ENCODE peak calls at places on chromosomes 6 and 20, in five cellular contexts. P, E, X, U and H are unnamed samples.
A peak's percentile ranks its signal among the peaks of the same experiment; 100 is the strongest.

GRCh38 chr6:134692008-134692407 is 257.9 kb downstream of the ALDH8A1 start:
- DNase-seq in X (no peak), U (no peak), E (no peak), P (no peak), H (no peak)

GRCh38 chr6:131199568-131200272 is 64.5 kb downstream of the AKAP7 start:
- DNase-seq in X (peak; percentile 43), E (peak; percentile 86), P (peak; percentile 67), U (peak; percentile 50), H (no peak)

GRCh38 chr6:157510329-157511188 is 129.6 kb downstream of the ZDHHC14 start:
- DNase-seq in P (no peak), E (no peak), U (no peak), X (no peak), H (no peak)

GRCh38 chr6:152635949-152636674 is 1.1 kb downstream of the SYNE1 start:
- DNase-seq in P (no peak), E (no peak), X (peak; percentile 10), U (peak; percentile 72), H (peak; percentile 56)

GRCh38 chr6:80094017-80094416 is 12.5 kb upstream of the BCKDHB start:
- DNase-seq in U (no peak), X (peak; percentile 38), P (no peak), E (no peak), H (no peak)

GRCh38 chr6:31765910-31766794 is 3.7 kb downstream of the SAPCD1 start:
- DNase-seq in U (peak; percentile 72), X (peak; percentile 25), P (no peak), E (peak; percentile 88), H (no peak)

GRCh38 chr6:27327023-27327742 is 15.1 kb upstream of the POM121L2 start:
- DNase-seq in U (no peak), E (no peak), P (no peak), X (no peak), H (no peak)

GRCh38 chr6:36128073-36128472 is 2.2 kb upstream of the MAPK13 start:
- DNase-seq in P (no peak), X (no peak), E (no peak), U (no peak), H (no peak)

GRCh38 chr20:47535994-47536393 is 34.3 kb downstream of the NCOA3 start:
- DNase-seq in U (no peak), P (no peak), X (no peak), E (no peak), H (no peak)

GRCh38 chr6:116405663-116406329 is 35.0 kb downstream of the DSE start:
- DNase-seq in P (no peak), U (no peak), X (no peak), E (no peak), H (no peak)

GRCh38 chr6:125310994-125311649 is 9.4 kb upstream of the HDDC2 start:
- DNase-seq in U (no peak), X (peak; percentile 64), P (no peak), E (peak; percentile 67), H (no peak)

GRCh38 chr6:159042003-159042823 is 2.6 kb downstream of the TAGAP start:
- DNase-seq in U (peak; percentile 59), X (peak; percentile 73), P (peak; percentile 76), E (peak; percentile 94), H (no peak)

GRCh38 chr6:160036790-160037206 is 67.9 kb downstream of the IGF2R start:
- DNase-seq in U (peak; percentile 67), X (no peak), P (no peak), E (no peak), H (peak; percentile 36)

GRCh38 chr6:126682440-126682839 is 342.5 kb downstream of the CENPW start:
- DNase-seq in X (no peak), P (no peak), U (no peak), E (no peak), H (no peak)

GRCh38 chr20:8903655-8904605 is 165.0 kb upstream of the PLCB4 start:
- DNase-seq in X (no peak), U (no peak), E (no peak), P (no peak), H (no peak)

GRCh38 chr6:149235130-149235561 is 82.4 kb upstream of the TAB2 start:
- DNase-seq in P (no peak), U (peak; percentile 60), E (no peak), X (peak; percentile 86), H (peak; percentile 29)

GRCh38 chr6:27415898-27416297 is 27.3 kb downstream of the ZNF391 start:
- DNase-seq in P (no peak), X (no peak), U (no peak), E (no peak), H (no peak)

GRCh38 chr6:144338951-144339681 is 54.0 kb downstream of the UTRN start:
- DNase-seq in P (no peak), E (no peak), U (no peak), X (no peak), H (no peak)

GRCh38 chr6:108616544-108616943 is 55.8 kb downstream of the FOXO3 start:
- DNase-seq in X (no peak), E (no peak), P (no peak), U (no peak), H (no peak)

GRCh38 chr6:108616973-108617372 is 56.3 kb downstream of the FOXO3 start:
- DNase-seq in X (no peak), E (no peak), P (no peak), U (no peak), H (no peak)

GRCh38 chr6:108618623-108619152 is 58.0 kb downstream of the FOXO3 start:
- DNase-seq in P (no peak), U (no peak), E (no peak), X (no peak), H (no peak)

GRCh38 chr6:108621117-108621516 is 60.4 kb downstream of the FOXO3 start:
- DNase-seq in E (no peak), X (peak; percentile 34), P (no peak), U (peak; percentile 66), H (no peak)

GRCh38 chr6:108619431-108620197 is 58.9 kb downstream of the FOXO3 start:
- DNase-seq in E (no peak), U (no peak), X (peak; percentile 46), P (no peak), H (no peak)
- H3K4me1 ChIP-seq in E (peaks cover 22% of the 10 kb centered on the region), U (peaks cover 22% of the 10 kb centered on the region), X (peaks cover 13% of the 10 kb centered on the region), P (peaks cover 4% of the 10 kb centered on the region), H (peaks cover 87% of the 10 kb centered on the region)

GRCh38 chr6:113649276-113649675 is 207.9 kb upstream of the MARCKS start:
- DNase-seq in X (no peak), E (peak; percentile 31), U (no peak), P (no peak), H (no peak)

GRCh38 chr6:113650610-113650979 is 206.6 kb upstream of the MARCKS start:
- DNase-seq in P (no peak), X (no peak), U (no peak), E (no peak), H (no peak)

GRCh38 chr6:113649916-113650609 is 207.1 kb upstream of the MARCKS start:
- DNase-seq in P (no peak), U (no peak), X (no peak), E (no peak), H (no peak)

GRCh38 chr6:113647158-113647889 is 209.8 kb upstream of the MARCKS start:
- DNase-seq in E (no peak), X (no peak), P (no peak), U (no peak), H (no peak)

DNA sequence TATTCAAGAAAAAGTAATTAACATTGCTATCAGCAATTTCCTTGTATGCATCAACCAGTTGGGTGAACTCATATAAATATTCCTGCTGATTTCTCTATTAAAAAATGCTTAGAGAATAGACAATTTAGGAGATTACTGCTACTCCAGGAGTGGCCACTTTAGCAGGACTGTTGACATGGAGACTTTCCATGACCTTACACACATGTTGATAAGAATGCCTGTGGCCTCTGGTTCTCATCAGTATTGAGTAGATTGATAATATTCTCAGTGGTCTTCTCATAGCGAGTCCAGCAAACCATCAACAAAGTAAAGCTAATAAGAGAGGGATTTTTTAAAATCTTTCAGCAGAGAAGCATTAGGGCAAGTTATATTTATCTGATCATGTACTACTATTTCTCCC is 208.4 kb upstream of the MARCKS start:
- DNase-seq in X (no peak), P (no peak), E (no peak), U (no peak), H (no peak)
- H3K4me1 ChIP-seq in X (no peaks in the 10 kb centered on the region), P (no peaks in the 10 kb centered on the region), E (no peaks in the 10 kb centered on the region), U (no peaks in the 10 kb centered on the region), H (no peaks in the 10 kb centered on the region)

GRCh38 chr6:167551634-167552630 is 227.0 kb downstream of the TTLL2 start:
- DNase-seq in X (no peak), P (no peak), U (peak; percentile 69), E (no peak), H (no peak)
- H3K4me1 ChIP-seq in X (peaks cover 4% of the 10 kb centered on the region), P (no peaks in the 10 kb centered on the region), U (peaks cover 10% of the 10 kb centered on the region), E (no peaks in the 10 kb centered on the region), H (peaks cover 11% of the 10 kb centered on the region)

DNA sequence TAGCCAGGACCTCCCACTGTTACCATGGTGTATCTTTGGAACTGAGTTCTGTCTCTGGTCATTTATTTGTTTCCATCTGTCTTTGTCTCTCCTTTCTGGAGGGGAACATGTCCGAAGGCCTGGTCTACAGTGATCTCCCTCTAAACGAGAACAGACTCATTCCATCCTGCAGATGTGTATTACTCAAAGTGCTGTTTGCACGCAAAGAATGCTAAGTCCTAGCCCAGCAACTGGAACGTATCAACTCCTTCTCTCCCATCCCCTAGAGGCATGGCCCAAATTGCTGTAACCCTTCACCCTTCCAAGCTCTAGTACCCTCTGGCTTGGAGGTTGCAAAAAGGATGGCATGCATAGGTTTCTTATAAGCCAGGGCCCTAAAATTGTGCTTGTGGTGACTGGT is 71.6 kb upstream of the TGM3 start:
- DNase-seq in U (no peak), P (no peak), X (no peak), E (no peak), H (no peak)
- H3K4me1 ChIP-seq in U (no peaks in the 10 kb centered on the region), P (no peaks in the 10 kb centered on the region), X (no peaks in the 10 kb centered on the region), E (no peaks in the 10 kb centered on the region), H (no peaks in the 10 kb centered on the region)

DNA sequence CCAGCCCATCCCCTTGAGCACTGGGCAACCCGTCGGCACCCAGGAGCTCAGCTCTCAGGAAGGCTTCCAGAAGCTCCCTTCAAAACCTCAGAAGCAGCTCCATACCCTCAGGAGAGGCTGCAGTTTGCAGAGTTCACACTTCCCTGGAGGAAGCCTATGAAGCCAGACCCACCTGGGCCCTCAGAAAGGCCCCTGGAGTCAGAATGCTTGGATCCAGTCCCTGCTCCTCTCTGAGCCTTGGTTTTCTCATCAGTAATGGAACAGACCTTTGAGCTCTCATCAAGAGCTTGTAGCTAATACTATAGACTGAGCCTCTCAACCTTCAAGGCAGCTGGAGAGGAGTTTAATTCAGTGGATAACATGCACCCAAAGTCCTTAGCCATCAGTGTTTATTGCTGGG is 120.3 kb downstream of the SNX5 start:
- DNase-seq in U (no peak), P (no peak), E (peak; percentile 49), X (no peak), H (no peak)
- H3K4me1 ChIP-seq in U (peaks cover 15% of the 10 kb centered on the region), P (peaks cover 12% of the 10 kb centered on the region), E (peaks cover 7% of the 10 kb centered on the region), X (peaks cover 35% of the 10 kb centered on the region), H (peaks cover 50% of the 10 kb centered on the region)